ENCODE peak calls at places on chromosomes 11 and 22, in seven cellular contexts. O, B, X, M, T, V and L are unnamed samples.

GRCh38 chr11:65133724-65134123 is 595 bp downstream of the SYVN1 start:
- DNase-seq in X (no peak), M (no peak), T (no peak), B (no peak), O (peak; percentile 79), V (no peak), L (peak; percentile 31)

GRCh38 chr22:45977003-45977395 is at the start of gene WNT7B:
- DNase-seq in B (peak; percentile 22), X (no peak), O (no peak), V (no peak), T (no peak), M (peak; percentile 33), L (no peak)

GRCh38 chr11:75523811-75524401 is 1.8 kb downstream of the GDPD5 start:
- DNase-seq in M (no peak), B (no peak), O (no peak), X (no peak), T (no peak), V (no peak), L (no peak)

GRCh38 chr22:42127606-42128005 is 3.0 kb downstream of the CYP2D6 start:
- DNase-seq in T (no peak), B (no peak), X (no peak), V (no peak), O (no peak), M (no peak), L (no peak)

GRCh38 chr11:37613031-37613430 is 1015.0 kb upstream of the RAG2 start:
- DNase-seq in O (no peak), T (no peak), M (no peak), B (no peak), V (no peak), X (no peak), L (no peak)

GRCh38 chr11:14644396-14645246 is 1.0 kb downstream of the PDE3B start:
- DNase-seq in B (peak; percentile 59), X (peak; percentile 12), T (no peak), M (peak; percentile 12), O (peak; percentile 78), V (peak; percentile 43), L (peak; percentile 39)

GRCh38 chr22:23382796-23383195 is 197.3 kb downstream of the IGLL1 start:
- DNase-seq in V (no peak), O (no peak), B (no peak), M (no peak), X (no peak), T (no peak), L (no peak)

GRCh38 chr22:24876700-24877099 is 69.8 kb downstream of the LHFPL7 start:
- DNase-seq in V (no peak), X (no peak), B (no peak), O (no peak), M (no peak), T (no peak), L (no peak)

GRCh38 chr22:22060200-22061084 is 77.9 kb upstream of the TOP3B start:
- DNase-seq in M (peak; percentile 22), O (no peak), T (peak; percentile 73), B (peak; percentile 11), V (peak; percentile 61), X (no peak), L (peak; percentile 27)

GRCh38 chr11:57527056-57527631 is 3.4 kb downstream of the TIMM10 start:
- DNase-seq in B (peak; percentile 68), X (peak; percentile 63), O (no peak), T (peak; percentile 87), V (peak; percentile 74), M (peak; percentile 32), L (peak; percentile 69)

GRCh38 chr11:77558380-77558779 is 31.4 kb upstream of the AQP11 start:
- DNase-seq in V (no peak), X (no peak), O (no peak), T (no peak), M (no peak), B (no peak), L (peak; percentile 64)